ENCODE peak calls at places on chromosome 6, in six cellular contexts. K is ovary, B is A549, E is H1, X is HepG2, T is SK-N-SH. P is an unnamed sample.

GRCh38 chr6:31651602-31652191 is 764 bp downstream of the BAG6 start:
- DNase-seq in K (no peak), B (peak), E (peak), X (peak), T (peak), P (peak)

GRCh38 chr6:163926642-163927041 is 512.1 kb downstream of the QKI start:
- DNase-seq in K (peak), B (no peak), E (no peak), X (no peak), T (no peak), P (no peak)

GRCh38 chr6:44056392-44057237 is 70.6 kb downstream of the MRPL14 start:
- DNase-seq in K (peak), B (no peak), E (no peak), X (no peak), T (peak), P (peak)

GRCh38 chr6:33668914-33669313 is 42.6 kb downstream of the UQCC2 start:
- DNase-seq in K (no peak), B (peak), E (no peak), X (no peak), T (no peak), P (peak)

GRCh38 chr6:145067430-145067829 is 667.9 kb downstream of the EPM2A start:
- DNase-seq in K (no peak), B (no peak), E (no peak), X (no peak), T (no peak), P (no peak)

GRCh38 chr6:33761922-33762629 is 15.4 kb upstream of the IP6K3 start:
- DNase-seq in K (peak), B (peak), E (no peak), X (peak), T (peak), P (peak)

GRCh38 chr6:143064996-143065683 is 4.5 kb downstream of the AIG1 start:
- DNase-seq in K (no peak), B (no peak), E (no peak), X (peak), T (no peak), P (no peak)

GRCh38 chr6:20038805-20039204 is 173.5 kb downstream of the MBOAT1 start:
- DNase-seq in K (no peak), B (no peak), E (no peak), X (no peak), T (no peak), P (no peak)

GRCh38 chr6:2658788-2659187 is 91.9 kb downstream of the MYLK4 start:
- DNase-seq in K (no peak), B (no peak), E (no peak), X (peak), T (no peak), P (no peak)

GRCh38 chr6:48307583-48307982 is 196.6 kb upstream of the PTCHD4 start:
- DNase-seq in K (no peak), B (no peak), E (no peak), X (no peak), T (no peak), P (no peak)

GRCh38 chr6:26157150-26157837 is 70.1 kb downstream of the HFE start:
- DNase-seq in K (peak), B (no peak), E (peak), X (no peak), T (peak), P (peak)

GRCh38 chr6:25842526-25842925 is 10.7 kb upstream of the SLC17A1 start:
- DNase-seq in K (no peak), B (no peak), E (no peak), X (no peak), T (no peak), P (no peak)

GRCh38 chr6:18091382-18091781 is 31.1 kb downstream of the NHLRC1 start:
- DNase-seq in K (no peak), B (no peak), E (no peak), X (no peak), T (no peak), P (no peak)

GRCh38 chr6:147911686-147912085 is 403.2 kb downstream of the SAMD5 start:
- DNase-seq in K (no peak), B (no peak), E (no peak), X (no peak), T (no peak), P (no peak)

GRCh38 chr6:106134906-106135634 is 48.9 kb downstream of the PRDM1 start:
- DNase-seq in K (no peak), B (peak), E (no peak), X (peak), T (no peak), P (peak)

GRCh38 chr6:45376310-45377040 is 1.3 kb downstream of the SUPT3H start:
- DNase-seq in K (no peak), B (no peak), E (no peak), X (no peak), T (no peak), P (no peak)

GRCh38 chr6:30640481-30640880 is 6.5 kb upstream of the C6orf136 start:
- DNase-seq in K (no peak), B (no peak), E (no peak), X (no peak), T (no peak), P (no peak)

GRCh38 chr6:111552999-111553398 is 52.7 kb downstream of the TRAF3IP2 start:
- DNase-seq in K (no peak), B (no peak), E (no peak), X (no peak), T (no peak), P (no peak)

GRCh38 chr6:141321486-141322347 is 811.0 kb upstream of the GJE1 start:
- DNase-seq in K (no peak), B (no peak), E (no peak), X (no peak), T (no peak), P (no peak)

GRCh38 chr6:137494967-137495595 is 887 bp upstream of the OLIG3 start:
- DNase-seq in K (no peak), B (no peak), E (no peak), X (no peak), T (no peak), P (no peak)

GRCh38 chr6:14751645-14752173 is 494.2 kb upstream of the JARID2 start:
- DNase-seq in K (no peak), B (no peak), E (no peak), X (no peak), T (no peak), P (no peak)
- TF ChIP-seq EP300 in K (no peak), B (no peak), E (no peak), X (no peak), T (no peak), P (no peak)

DNA sequence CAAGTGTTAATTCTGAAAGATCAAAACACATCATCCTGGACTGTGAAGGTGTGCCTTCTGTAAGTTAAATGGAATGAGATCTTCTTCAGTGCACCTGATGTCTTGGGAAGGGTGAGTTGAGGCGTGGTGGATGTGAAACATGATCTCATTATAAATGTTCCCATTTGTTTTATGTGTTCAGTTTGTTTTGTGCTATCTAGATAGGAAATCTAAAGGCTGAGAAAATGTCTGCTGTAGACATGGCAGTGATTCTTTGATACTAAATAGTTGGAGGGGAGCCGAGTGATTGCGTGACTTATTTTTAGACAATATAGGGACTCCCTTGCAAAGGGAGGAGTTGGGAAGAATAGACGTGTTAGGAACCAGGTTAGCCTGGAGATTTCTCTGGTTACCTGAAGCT is 290.4 kb downstream of the SOX4 start:
- DNase-seq in K (no peak), B (no peak), E (no peak), X (no peak), T (no peak), P (no peak)
- TF ChIP-seq CTCF in K (no peak), B (no peak), E (no peak), X (no peak), T (no peak), P (no peak)

GRCh38 chr6:108557494-108558371 is 3.0 kb upstream of the FOXO3 start:
- DNase-seq in K (peak), B (peak), E (no peak), X (peak), T (peak), P (peak)

GRCh38 chr6:108560463-108561308 is at the start of gene FOXO3:
- DNase-seq in K (peak), B (peak), E (peak), X (peak), T (peak), P (peak)

GRCh38 chr6:108559884-108560462 is 744 bp upstream of the FOXO3 start:
- DNase-seq in K (peak), B (peak), E (no peak), X (peak), T (peak), P (peak)

GRCh38 chr6:108558372-108559096 is 2.2 kb upstream of the FOXO3 start:
- DNase-seq in K (peak), B (peak), E (peak), X (peak), T (peak), P (peak)

GRCh38 chr6:108559097-108559883 is 1.4 kb upstream of the FOXO3 start:
- DNase-seq in K (peak), B (peak), E (no peak), X (peak), T (peak), P (peak)
- TF ChIP-seq EP300 in K (no peak), B (no peak), E (no peak), X (no peak), T (no peak), P (no peak)

GRCh38 chr6:79647756-79648155 is 16.6 kb downstream of the SH3BGRL2 start:
- DNase-seq in K (no peak), B (no peak), E (no peak), X (no peak), T (no peak), P (no peak)

GRCh38 chr6:79648315-79648714 is 17.2 kb downstream of the SH3BGRL2 start:
- DNase-seq in K (no peak), B (no peak), E (no peak), X (no peak), T (no peak), P (no peak)

GRCh38 chr6:79649016-79649415 is 17.9 kb downstream of the SH3BGRL2 start:
- DNase-seq in K (no peak), B (no peak), E (no peak), X (no peak), T (no peak), P (no peak)

GRCh38 chr6:79650943-79651342 is 19.8 kb downstream of the SH3BGRL2 start:
- DNase-seq in K (no peak), B (no peak), E (no peak), X (no peak), T (no peak), P (no peak)

GRCh38 chr6:79646006-79646405 is 14.9 kb downstream of the SH3BGRL2 start:
- DNase-seq in K (no peak), B (no peak), E (no peak), X (no peak), T (no peak), P (no peak)
- TF ChIP-seq CTCF in K (no peak), B (no peak), E (peak), X (peak), T (no peak), P (no peak)

P was measured in transverse colon.